ENCODE peak calls at places on chromosomes 11 and 22, in eight cellular contexts. J is GM12865; Q is CD8-positive, alpha-beta T cell; S is fibroblast of mammary gland; U is psoas muscle; M is left ventricle myocardium inferior; P is AG09309; O is esophagus muscularis mucosa. H is an unnamed sample.

GRCh38 chr11:112369916-112370315 is 109.3 kb upstream of the PLET1 start:
- DNase-seq in S (no peak), J (no peak), Q (no peak), M (no peak), O (no peak), U (no peak), P (no peak), H (no peak)

GRCh38 chr11:65892661-65893317 is 2.3 kb downstream of the CCDC85B start:
- DNase-seq in Q (no peak), U (no peak), O (no peak), S (no peak), J (no peak), P (no peak), M (no peak), H (no peak)

GRCh38 chr11:74670171-74670570 is 61.1 kb downstream of the CHRDL2 start:
- DNase-seq in O (peak), U (no peak), P (no peak), S (no peak), Q (no peak), M (no peak), J (no peak), H (no peak)

GRCh38 chr11:596374-596773 is 19.4 kb downstream of the IRF7 start:
- DNase-seq in U (no peak), Q (no peak), S (no peak), M (no peak), J (no peak), P (no peak), O (no peak), H (no peak)

GRCh38 chr11:113932788-113933187 is 28.2 kb downstream of the HTR3B start:
- DNase-seq in S (no peak), P (no peak), J (no peak), U (no peak), M (no peak), O (no peak), Q (no peak), H (no peak)

GRCh38 chr11:122258446-122258994 is 142.5 kb upstream of the BLID start:
- DNase-seq in P (no peak), J (no peak), O (no peak), U (no peak), M (no peak), Q (no peak), S (no peak), H (no peak)

GRCh38 chr11:103450241-103450640 is 341.0 kb downstream of the DYNC2H1 start:
- DNase-seq in Q (no peak), M (no peak), P (no peak), O (no peak), S (peak), J (no peak), U (no peak), H (no peak)

GRCh38 chr11:102241026-102241425 is 76.3 kb upstream of the BIRC3 start:
- DNase-seq in P (no peak), J (peak), O (no peak), M (no peak), U (no peak), S (peak), Q (no peak), H (no peak)

GRCh38 chr11:119891392-119891791 is 162.4 kb upstream of the NECTIN1 start:
- DNase-seq in Q (no peak), P (no peak), U (no peak), J (no peak), M (peak), S (no peak), O (no peak), H (no peak)

GRCh38 chr11:1388763-1389102 is 1.0 kb upstream of the BRSK2 start:
- DNase-seq in O (no peak), S (no peak), U (no peak), J (no peak), M (no peak), P (no peak), Q (no peak), H (no peak)

GRCh38 chr11:66315921-66316811 is 678 bp downstream of the CD248 start:
- DNase-seq in P (no peak), O (no peak), S (no peak), U (no peak), M (no peak), Q (no peak), J (no peak), H (no peak)

GRCh38 chr11:76605338-76606074 is 65.0 kb downstream of the LRRC32 start:
- DNase-seq in M (no peak), S (no peak), O (peak), Q (no peak), P (no peak), J (no peak), U (no peak), H (peak)

GRCh38 chr11:65947133-65947532 is 1.9 kb downstream of the TSGA10IP start:
- DNase-seq in S (no peak), U (no peak), Q (no peak), P (no peak), O (no peak), M (no peak), J (no peak), H (no peak)

GRCh38 chr11:2150206-2150847 is 10.7 kb downstream of the INS start:
- DNase-seq in U (no peak), O (no peak), Q (no peak), J (no peak), M (no peak), P (peak), S (peak), H (no peak)

GRCh38 chr22:22431271-22432220 is 77.0 kb downstream of the ZNF280B start:
- DNase-seq in S (peak), O (no peak), J (peak), Q (peak), M (peak), U (peak), P (peak), H (no peak)

GRCh38 chr11:65131895-65132237 is 2.5 kb downstream of the SYVN1 start:
- DNase-seq in U (no peak), O (no peak), P (no peak), J (no peak), M (no peak), Q (no peak), S (no peak), H (no peak)

GRCh38 chr11:75802022-75802912 is 12.7 kb upstream of the UVRAG start:
- DNase-seq in U (no peak), P (no peak), O (no peak), S (no peak), M (no peak), J (no peak), Q (no peak), H (no peak)

GRCh38 chr11:72230764-72231365 is 6.3 kb downstream of the INPPL1 start:
- DNase-seq in Q (no peak), U (no peak), J (no peak), O (no peak), P (no peak), M (no peak), S (no peak), H (peak)

GRCh38 chr11:112477152-112477928 is 216.7 kb upstream of the PLET1 start:
- DNase-seq in Q (no peak), P (no peak), S (no peak), O (peak), U (no peak), M (no peak), J (no peak), H (no peak)

GRCh38 chr11:34994859-34995258 is 78.4 kb downstream of the PDHX start:
- DNase-seq in Q (no peak), O (no peak), J (no peak), M (no peak), P (no peak), U (no peak), S (no peak), H (no peak)

GRCh38 chr22:20203142-20204099 is 52.6 kb upstream of the CCDC188 start:
- DNase-seq in O (no peak), J (no peak), U (no peak), Q (no peak), S (peak), P (no peak), M (peak), H (no peak)

GRCh38 chr11:57527056-57527631 is 3.4 kb downstream of the TIMM10 start:
- DNase-seq in S (peak), O (peak), Q (peak), J (peak), P (no peak), M (peak), U (peak), H (peak)

GRCh38 chr22:28172948-28173360 is 253.9 kb upstream of the PITPNB start:
- DNase-seq in J (no peak), Q (no peak), M (no peak), O (no peak), U (no peak), S (no peak), P (no peak), H (no peak)

GRCh38 chr22:45413368-45414211 is at the start of the genes RIBC2 and SMC1B:
- DNase-seq in J (peak), Q (peak), P (no peak), O (no peak), U (peak), S (peak), M (peak), H (peak)

GRCh38 chr11:70505331-70505731 is 107.0 kb downstream of the CTTN start:
- DNase-seq in J (no peak), U (no peak), M (peak), P (no peak), S (no peak), Q (no peak), O (no peak), H (no peak)

DNA sequence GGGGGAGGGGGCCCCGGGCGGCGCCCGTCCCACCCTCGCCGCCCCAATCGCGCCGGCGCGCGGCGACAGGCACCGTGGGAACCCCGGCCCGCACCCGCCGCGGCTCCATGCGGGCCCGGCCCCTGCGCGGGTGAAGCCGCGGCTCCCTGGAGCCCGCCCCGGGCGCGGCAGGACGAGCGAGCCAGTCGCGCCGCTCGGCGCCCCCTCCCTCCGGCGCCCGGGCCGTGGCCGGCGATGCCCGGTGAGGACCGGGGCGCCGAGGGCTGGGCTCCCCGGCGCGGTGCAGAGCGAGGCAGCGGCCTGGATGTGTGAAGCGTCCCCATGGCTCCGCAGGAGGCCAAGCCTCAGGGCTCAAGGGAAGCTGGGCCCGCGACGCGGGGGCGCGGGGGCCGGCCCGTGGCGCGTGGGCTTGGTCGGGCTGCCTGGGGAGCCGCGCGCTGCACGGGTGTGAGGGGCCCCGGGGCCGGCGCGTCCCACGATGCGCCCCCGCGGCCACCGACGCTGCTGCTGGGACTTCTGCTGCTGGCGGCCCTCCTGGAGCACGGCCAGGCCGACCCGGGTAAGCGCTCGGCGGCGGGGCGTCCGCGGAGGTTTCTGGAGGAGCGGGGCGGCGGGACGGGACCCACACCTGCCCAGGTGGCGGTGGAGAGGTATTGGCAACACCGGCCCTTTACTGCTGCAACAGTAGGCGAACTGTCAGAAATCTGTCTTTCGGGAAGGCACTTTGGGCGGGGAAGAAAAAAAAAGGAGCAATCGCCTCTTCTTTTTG is 119.3 kb downstream of the HIPK3 start:
- DNase-seq in S (no peak), O (no peak), U (no peak), J (peak), M (no peak), Q (no peak), P (no peak), H (no peak)
- H3K4me3 ChIP-seq in S (peak), O (peak), U (peak), J (peak), M (peak), Q (no peak), P (peak), H (peak)

GRCh38 chr22:43047605-43048004 is 32.7 kb upstream of the PACSIN2 start:
- DNase-seq in S (no peak), M (no peak), U (no peak), P (no peak), O (no peak), Q (no peak), J (no peak), H (no peak)

GRCh38 chr22:43057641-43058040 is 31.6 kb downstream of the TTLL1 start:
- DNase-seq in J (no peak), Q (no peak), O (no peak), S (no peak), P (no peak), M (no peak), U (no peak), H (no peak)

GRCh38 chr22:43050995-43051394 is 36.0 kb upstream of the PACSIN2 start:
- DNase-seq in M (no peak), O (no peak), Q (no peak), J (no peak), P (no peak), U (no peak), S (no peak), H (no peak)

GRCh38 chr22:43053176-43053575 is 36.0 kb downstream of the TTLL1 start:
- DNase-seq in U (no peak), Q (no peak), J (no peak), P (no peak), O (no peak), M (no peak), S (no peak), H (no peak)
- TF ChIP-seq CTCF in U (no peak), Q (no peak), J (peak), P (no peak), O (no peak), M (no peak), S (peak), H (no peak)

GRCh38 chr11:48028909-48029685 is 48.7 kb downstream of the PTPRJ start:
- DNase-seq in S (no peak), P (no peak), O (no peak), U (no peak), Q (no peak), M (no peak), J (no peak), H (no peak)
- H3K4me3 ChIP-seq in S (no peak), P (no peak), O (no peak), U (no peak), Q (no peak), M (no peak), J (no peak), H (no peak)

GRCh38 chr11:6578134-6578533 is 25.3 kb downstream of the RRP8 start:
- DNase-seq in U (no peak), Q (no peak), O (peak), M (no peak), S (no peak), P (no peak), J (no peak), H (no peak)

GRCh38 chr11:6572215-6572614 is 31.2 kb downstream of the RRP8 start:
- DNase-seq in M (no peak), U (no peak), S (peak), O (no peak), Q (no peak), J (no peak), P (peak), H (no peak)

GRCh38 chr11:6574816-6575715 is 28.4 kb downstream of the RRP8 start:
- DNase-seq in Q (no peak), M (no peak), P (no peak), S (no peak), U (no peak), J (no peak), O (peak), H (no peak)

GRCh38 chr11:6579681-6580080 is 23.7 kb downstream of the RRP8 start:
- DNase-seq in P (no peak), J (no peak), O (no peak), S (no peak), U (no peak), M (no peak), Q (no peak), H (no peak)

GRCh38 chr11:6576471-6577373 is 26.7 kb downstream of the RRP8 start:
- DNase-seq in M (no peak), Q (no peak), P (peak), O (peak), J (no peak), U (no peak), S (peak), H (no peak)
- TF ChIP-seq CTCF in M (no peak), Q (no peak), P (peak), O (no peak), J (no peak), U (no peak), S (no peak), H (no peak)

DNA sequence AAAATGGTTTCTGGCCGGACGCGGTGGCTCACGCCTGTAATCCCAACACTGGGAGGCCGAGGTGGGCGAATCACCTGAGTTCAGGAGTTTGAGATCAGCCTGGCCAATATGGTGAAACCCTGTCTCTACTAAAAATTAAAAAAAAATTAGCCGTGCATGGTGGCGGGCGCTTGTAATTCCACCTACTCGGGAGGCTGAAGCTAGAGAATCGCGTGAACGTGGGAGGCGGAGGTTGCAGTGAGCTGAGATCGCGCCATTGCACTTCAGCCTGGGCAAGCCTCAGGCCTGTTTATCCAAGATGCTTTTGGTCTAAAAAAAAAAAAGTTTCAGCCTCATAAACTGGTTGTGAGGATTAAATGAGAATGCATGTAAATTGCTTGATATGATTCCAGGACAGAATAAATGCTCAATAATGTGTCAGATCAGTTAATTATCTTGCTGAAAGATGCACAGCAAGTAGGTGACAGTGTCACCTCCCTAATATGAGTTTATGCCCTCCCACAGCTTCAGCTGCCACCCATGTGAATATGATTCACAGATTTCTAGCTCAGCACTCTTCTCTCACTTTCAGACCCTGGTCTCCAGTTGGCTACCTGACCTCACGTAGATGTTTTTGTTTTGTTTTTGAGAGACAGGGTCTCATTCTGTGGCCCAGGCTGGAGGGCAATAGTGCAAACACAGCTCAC is 1.1 kb upstream of the ALG8 start:
- DNase-seq in S (peak), J (peak), M (no peak), Q (no peak), U (no peak), P (no peak), O (no peak), H (no peak)
- H3K4me3 ChIP-seq in S (peak), J (peak), M (peak), Q (no peak), U (peak), P (peak), O (peak), H (peak)

H was measured in breast epithelium.